ENCODE peak calls at places on chromosomes 7 and 10, in eight cellular contexts. C is tibial artery, J is cardiac fibroblast, Z is AG04449, X is bronchial epithelial cell, V is fibroblast of mammary gland, T is esophagus muscularis mucosa, P is fibroblast of the aortic adventitia. N is an unnamed sample.

GRCh38 chr10:96890172-96890513 is 58.0 kb downstream of the LCOR start:
- DNase-seq in C (no peak), J (no peak), P (no peak), V (no peak), X (peak; percentile 69), Z (no peak), T (no peak), N (no peak)

GRCh38 chr7:151087247-151088018 is 1.2 kb downstream of the AGAP3 start:
- DNase-seq in Z (no peak), X (no peak), P (peak; percentile 62), C (peak; percentile 79), J (peak; percentile 69), T (no peak), V (peak; percentile 53), N (no peak)

GRCh38 chr10:68276224-68276623 is 44.3 kb upstream of the ATOH7 start:
- DNase-seq in T (no peak), V (no peak), P (no peak), Z (no peak), C (no peak), X (no peak), J (no peak), N (no peak)

GRCh38 chr7:95240910-95241309 is 83.4 kb downstream of the PON1 start:
- DNase-seq in T (no peak), X (no peak), C (no peak), V (no peak), P (no peak), Z (no peak), J (no peak), N (no peak)

GRCh38 chr7:142516038-142516501 is 233.2 kb upstream of the PRSS1 start:
- DNase-seq in C (no peak), P (peak; percentile 78), T (no peak), V (peak; percentile 76), X (peak; percentile 65), J (peak; percentile 79), Z (peak; percentile 29), N (peak; percentile 9)

GRCh38 chr7:81725496-81726117 is 44.2 kb downstream of the HGF start:
- DNase-seq in T (no peak), J (peak; percentile 78), X (no peak), C (no peak), P (peak; percentile 94), Z (peak; percentile 86), V (peak; percentile 91), N (no peak)

GRCh38 chr7:69002416-69002815 is 595.9 kb upstream of the AUTS2 start:
- DNase-seq in P (peak; percentile 68), Z (peak; percentile 83), V (peak; percentile 83), X (peak; percentile 47), C (no peak), J (peak; percentile 50), T (no peak), N (peak; percentile 21)

GRCh38 chr7:40757097-40757496 is 622.3 kb downstream of the SUGCT start:
- DNase-seq in C (no peak), X (no peak), T (no peak), P (peak; percentile 36), Z (no peak), J (peak; percentile 31), V (no peak), N (no peak)

GRCh38 chr10:26843736-26844135 is 17.0 kb downstream of the ABI1 start:
- DNase-seq in J (no peak), X (peak; percentile 84), P (no peak), V (no peak), T (no peak), C (no peak), Z (no peak), N (no peak)

GRCh38 chr10:88544140-88544870 is 38.8 kb downstream of the RNLS start:
- DNase-seq in Z (no peak), C (no peak), T (no peak), V (no peak), P (no peak), J (no peak), X (peak; percentile 25), N (no peak)

GRCh38 chr7:17822557-17823173 is 117.6 kb downstream of the SNX13 start:
- DNase-seq in T (no peak), P (no peak), C (no peak), X (no peak), J (no peak), Z (no peak), V (no peak), N (no peak)

GRCh38 chr10:9858816-9859215 is 1158.9 kb upstream of the CELF2 start:
- DNase-seq in J (peak; percentile 15), C (no peak), P (no peak), T (no peak), V (peak; percentile 33), X (peak; percentile 51), Z (no peak), N (no peak)

GRCh38 chr10:114855776-114856543 is 34.4 kb downstream of the FHIP2A start:
- DNase-seq in V (peak; percentile 46), J (peak; percentile 19), P (peak; percentile 17), T (no peak), C (no peak), Z (no peak), X (peak; percentile 58), N (no peak)

GRCh38 chr10:47021850-47022249 is 110.6 kb downstream of the PTPN20 start:
- DNase-seq in J (no peak), P (no peak), X (no peak), T (no peak), V (no peak), Z (no peak), C (no peak), N (no peak)

GRCh38 chr7:101586971-101587370 is 42.1 kb downstream of the MYL10 start:
- DNase-seq in V (no peak), Z (no peak), J (no peak), P (no peak), T (no peak), X (no peak), C (no peak), N (no peak)

GRCh38 chr10:3780766-3781457 is 4.1 kb downstream of the KLF6 start:
- DNase-seq in J (peak; percentile 48), C (no peak), T (no peak), X (peak; percentile 25), Z (no peak), P (peak; percentile 48), V (peak; percentile 26), N (no peak)

GRCh38 chr10:111079781-111080180 is 3.0 kb downstream of the ADRA2A start:
- DNase-seq in V (no peak), T (no peak), P (no peak), Z (no peak), X (no peak), C (no peak), J (no peak), N (no peak)

GRCh38 chr10:9209105-9209798 is 1154.8 kb downstream of the GATA3 start:
- DNase-seq in V (peak; percentile 68), J (peak; percentile 73), P (peak; percentile 72), T (no peak), Z (no peak), X (peak; percentile 52), C (no peak), N (peak; percentile 12)

GRCh38 chr10:95655571-95656290 is 780 bp downstream of the ALDH18A1 start:
- DNase-seq in X (peak; percentile 21), C (peak; percentile 66), J (peak; percentile 41), V (peak; percentile 60), Z (no peak), P (peak; percentile 51), T (peak; percentile 62), N (peak; percentile 22)

GRCh38 chr7:21966271-21966670 is 20.6 kb upstream of the CDCA7L start:
- DNase-seq in Z (no peak), P (no peak), J (no peak), C (no peak), T (no peak), V (no peak), X (no peak), N (no peak)

GRCh38 chr7:156628562-156628961 is 12.0 kb upstream of the RNF32 start:
- DNase-seq in Z (no peak), V (no peak), P (no peak), J (no peak), X (no peak), T (no peak), C (no peak), N (no peak)

GRCh38 chr10:26810435-26811026 is 50.2 kb downstream of the ABI1 start:
- DNase-seq in Z (no peak), P (no peak), T (no peak), X (no peak), C (no peak), J (no peak), V (peak; percentile 12), N (no peak)

GRCh38 chr10:61883376-61883997 is 18.0 kb upstream of the ARID5B start:
- DNase-seq in T (no peak), P (no peak), C (no peak), V (no peak), X (no peak), J (no peak), Z (no peak), N (no peak)

GRCh38 chr10:60910543-60910942 is 33.4 kb downstream of the RHOBTB1 start:
- DNase-seq in X (no peak), T (no peak), J (peak; percentile 80), P (peak; percentile 89), C (peak; percentile 69), V (no peak), Z (no peak), N (no peak)

GRCh38 chr10:124419635-124420034 is 912 bp upstream of the OAT start:
- DNase-seq in T (no peak), J (no peak), X (no peak), P (no peak), C (no peak), Z (no peak), V (no peak), N (no peak)
- H3K4me3 ChIP-seq in T (peak overlapping the region; percentile 96), J (no peak overlapping the region), X (no peak overlapping the region), P (no peak overlapping the region), C (no peak overlapping the region), Z (no peak overlapping the region), V (no peak overlapping the region), N (no peak overlapping the region)

GRCh38 chr7:155466814-155467675 is 9.1 kb downstream of the EN2 start:
- DNase-seq in X (no peak), T (no peak), C (no peak), Z (no peak), V (no peak), P (no peak), J (no peak), N (no peak)
- TF ChIP-seq CTCF in X (no peak), T (no peak), C (no peak), Z (no peak), V (no peak), P (no peak), J (no peak), N (no peak)

GRCh38 chr7:135846339-135846738 is 97.7 kb upstream of the FAM180A start:
- DNase-seq in Z (no peak), X (no peak), J (no peak), P (no peak), T (no peak), V (no peak), C (no peak), N (no peak)
- H3K4me3 ChIP-seq in Z (no peak overlapping the region), X (no peak overlapping the region), J (no peak overlapping the region), P (no peak overlapping the region), T (no peak overlapping the region), V (no peak overlapping the region), C (no peak overlapping the region), N (no peak overlapping the region)

GRCh38 chr10:90779573-90779972 is 78.3 kb downstream of the HTR7 start:
- DNase-seq in V (peak; percentile 49), Z (no peak), T (no peak), J (no peak), P (no peak), X (peak; percentile 46), C (no peak), N (no peak)
- TF ChIP-seq CTCF in V (peak; percentile 55), Z (peak; percentile 22), T (no peak), J (peak; percentile 39), P (peak; percentile 31), X (peak; percentile 32), C (no peak), N (peak; percentile 39)